ENCODE peak calls at places on chromosomes 6 and 20, in six cellular contexts. W is GM23338, B is H9, Z is PC-3, P is A549, M is PC-9. A is an unnamed sample.

GRCh38 chr6:144176043-144176442 is 25.7 kb downstream of the STX11 start:
- DNase-seq in W (no peak), B (no peak), Z (no peak), P (no peak), M (no peak), A (no peak)

GRCh38 chr6:11598687-11599086 is 61.1 kb downstream of the TMEM170B start:
- DNase-seq in W (no peak), B (no peak), Z (no peak), P (peak; percentile 14), M (peak; percentile 66), A (no peak)

GRCh38 chr6:2412731-2413130 is 167.3 kb upstream of the GMDS start:
- DNase-seq in W (no peak), B (no peak), Z (peak; percentile 52), P (no peak), M (no peak), A (peak; percentile 79)

GRCh38 chr6:139996253-139996834 is 621.9 kb upstream of the CITED2 start:
- DNase-seq in W (peak; percentile 62), B (peak; percentile 38), Z (no peak), P (no peak), M (no peak), A (no peak)

GRCh38 chr6:163455553-163455952 is 41.0 kb downstream of the QKI start:
- DNase-seq in W (no peak), B (no peak), Z (no peak), P (no peak), M (no peak), A (peak; percentile 72)

GRCh38 chr6:78908621-78909020 is 41.3 kb downstream of the IRAK1BP1 start:
- DNase-seq in W (no peak), B (no peak), Z (no peak), P (no peak), M (no peak), A (no peak)

GRCh38 chr6:157380458-157380778 is 572 bp upstream of the ZDHHC14 start:
- DNase-seq in W (peak; percentile 57), B (peak; percentile 45), Z (no peak), P (no peak), M (no peak), A (no peak)

GRCh38 chr6:136757150-136757549 is 35.1 kb downstream of the MAP3K5 start:
- DNase-seq in W (no peak), B (no peak), Z (no peak), P (no peak), M (no peak), A (no peak)

GRCh38 chr6:119454694-119455093 is 105.1 kb upstream of the MAN1A1 start:
- DNase-seq in W (no peak), B (no peak), Z (no peak), P (no peak), M (no peak), A (peak; percentile 36)

GRCh38 chr6:156827382-156827781 is 50.2 kb downstream of the ARID1B start:
- DNase-seq in W (no peak), B (no peak), Z (no peak), P (no peak), M (no peak), A (no peak)

GRCh38 chr6:73710470-73710869 is 14.5 kb downstream of the CD109 start:
- DNase-seq in W (no peak), B (no peak), Z (peak; percentile 94), P (no peak), M (peak; percentile 86), A (peak; percentile 78)

GRCh38 chr6:33627876-33628275 is 6.8 kb downstream of the ITPR3 start:
- DNase-seq in W (no peak), B (no peak), Z (no peak), P (no peak), M (no peak), A (no peak)

GRCh38 chr6:107811591-107812218 is 12.4 kb downstream of the SCML4 start:
- DNase-seq in W (no peak), B (no peak), Z (peak; percentile 5), P (peak; percentile 8), M (no peak), A (peak; percentile 8)

GRCh38 chr6:157982297-157982579 is 575 bp downstream of the SYNJ2 start:
- DNase-seq in W (peak; percentile 86), B (peak; percentile 82), Z (no peak), P (peak; percentile 30), M (no peak), A (no peak)

GRCh38 chr6:159464827-159465226 is 228.2 kb downstream of the SOD2 start:
- DNase-seq in W (no peak), B (no peak), Z (no peak), P (no peak), M (no peak), A (no peak)

GRCh38 chr6:130587778-130588520 is 222.1 kb downstream of the TMEM200A start:
- DNase-seq in W (no peak), B (no peak), Z (peak; percentile 73), P (no peak), M (no peak), A (peak; percentile 91)

GRCh38 chr20:21102691-21103311 is 3.4 kb downstream of the LINC00237 start:
- DNase-seq in W (peak; percentile 81), B (peak; percentile 76), Z (no peak), P (no peak), M (no peak), A (no peak)

GRCh38 chr6:145483191-145483996 is 251.9 kb downstream of the EPM2A start:
- DNase-seq in W (peak; percentile 17), B (no peak), Z (peak; percentile 87), P (peak; percentile 3), M (no peak), A (peak; percentile 70)

GRCh38 chr6:170182093-170182780 is 108.6 kb downstream of the DLL1 start:
- DNase-seq in W (no peak), B (no peak), Z (no peak), P (no peak), M (no peak), A (no peak)

GRCh38 chr6:21847712-21848111 is 254.2 kb downstream of the SOX4 start:
- DNase-seq in W (no peak), B (no peak), Z (no peak), P (no peak), M (no peak), A (no peak)

GRCh38 chr6:25027221-25027916 is 91.6 kb upstream of the RIPOR2 start:
- DNase-seq in W (peak; percentile 69), B (peak; percentile 69), Z (no peak), P (no peak), M (peak; percentile 51), A (no peak)

GRCh38 chr6:142740449-142740848 is 204.5 kb downstream of the HIVEP2 start:
- DNase-seq in W (no peak), B (no peak), Z (no peak), P (no peak), M (no peak), A (peak; percentile 37)

GRCh38 chr20:31821427-31821826 is 2.3 kb downstream of the MYLK2 start:
- DNase-seq in W (no peak), B (no peak), Z (no peak), P (no peak), M (no peak), A (no peak)

GRCh38 chr20:31824125-31824485 is 4.9 kb downstream of the MYLK2 start:
- DNase-seq in W (no peak), B (no peak), Z (no peak), P (no peak), M (no peak), A (no peak)

GRCh38 chr20:31823360-31824124 is 4.4 kb downstream of the MYLK2 start:
- DNase-seq in W (no peak), B (no peak), Z (no peak), P (no peak), M (no peak), A (no peak)

GRCh38 chr20:31824554-31825313 is 5.6 kb downstream of the MYLK2 start:
- DNase-seq in W (no peak), B (no peak), Z (no peak), P (no peak), M (no peak), A (no peak)

DNA sequence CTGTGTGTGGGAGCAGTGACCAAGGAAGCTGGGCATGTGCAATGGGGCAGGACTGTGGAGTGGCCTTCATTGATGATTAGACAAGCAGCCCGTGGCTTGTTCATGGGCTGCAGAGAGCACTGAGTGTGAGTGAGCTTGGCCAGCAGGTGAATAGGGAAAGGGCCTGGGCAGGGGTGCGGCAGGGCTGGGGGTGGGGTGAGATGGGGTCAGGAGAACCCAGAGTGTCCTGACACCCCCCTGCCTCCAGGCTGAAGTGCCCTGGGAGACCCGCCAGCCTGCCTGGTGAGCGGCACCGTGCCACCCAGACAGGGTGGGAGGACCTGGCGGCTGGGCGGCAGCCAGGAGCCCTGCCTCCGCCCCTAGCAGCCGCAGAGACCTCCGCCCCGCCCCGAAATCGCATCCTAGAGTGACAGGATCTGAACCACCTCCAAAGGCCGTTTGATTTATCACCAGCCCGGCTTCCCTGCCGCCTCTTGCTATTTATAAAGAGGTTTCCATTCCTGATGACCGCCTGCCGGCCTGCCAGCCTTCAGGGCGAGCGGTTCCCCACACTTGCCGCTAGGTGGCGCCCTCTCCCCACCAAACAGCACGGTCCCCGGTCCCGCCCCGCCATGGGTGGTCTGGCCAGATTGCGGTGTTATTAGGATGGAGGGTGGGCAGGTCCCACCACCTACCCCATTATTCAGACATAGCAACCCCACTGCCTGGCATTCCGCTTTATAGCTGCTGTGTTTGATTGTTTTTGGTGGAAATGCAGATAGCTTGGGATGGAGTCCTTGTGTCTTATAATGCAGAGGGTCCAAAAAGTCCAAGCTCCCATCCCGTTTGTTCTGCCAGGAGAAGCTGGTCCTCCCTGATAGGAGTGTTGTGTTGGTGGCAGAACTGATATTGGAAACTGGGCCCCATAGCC is 3.5 kb downstream of the MYLK2 start:
- DNase-seq in W (peak; percentile 98), B (peak; percentile 85), Z (peak; percentile 58), P (peak; percentile 79), M (peak; percentile 76), A (peak; percentile 49)
- H3K4me2 ChIP-seq in W (peak overlapping the region; percentile 43), B (no peak overlapping the region), Z (peak overlapping the region; percentile 69), P (peak overlapping the region; percentile 73), M (peak overlapping the region; percentile 47), A (peak overlapping the region; percentile 72)

DNA sequence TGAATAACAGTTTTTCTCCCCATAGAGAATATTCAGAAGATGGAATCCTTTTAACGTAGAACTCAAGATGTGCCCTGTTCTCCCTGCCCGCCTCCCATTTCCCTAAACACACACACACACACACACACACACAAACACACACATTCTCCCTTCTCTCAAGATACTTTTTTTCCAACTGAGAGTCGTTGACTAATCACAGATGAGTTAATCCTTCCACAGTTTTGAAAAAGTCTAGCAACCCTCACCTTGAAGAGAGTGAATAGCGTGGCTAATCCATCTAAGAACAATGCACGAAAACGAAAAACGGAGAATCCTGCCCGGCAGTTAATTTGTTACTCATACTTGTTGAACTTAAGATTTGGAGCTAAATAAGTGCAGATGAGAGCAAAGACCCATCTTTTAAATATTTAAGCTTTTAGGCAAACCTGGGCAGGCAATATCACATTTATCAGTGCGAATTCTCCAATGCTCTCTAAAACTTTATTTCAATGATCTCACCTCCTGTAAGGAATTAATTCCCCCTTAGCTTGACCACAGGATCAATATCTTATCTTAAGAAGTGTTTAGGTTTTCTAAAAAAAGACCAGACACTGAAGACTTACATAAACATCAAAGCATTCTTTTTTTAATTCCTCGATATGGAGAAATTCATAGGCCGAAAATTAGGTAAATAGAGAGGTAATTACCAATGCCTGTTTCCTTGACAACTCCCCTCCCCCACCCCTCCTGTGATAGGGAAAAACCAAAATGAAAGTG is 1.1 kb downstream of the AGPAT4 start:
- DNase-seq in W (peak; percentile 86), B (peak; percentile 46), Z (no peak), P (no peak), M (no peak), A (peak; percentile 81)
- H3K4me2 ChIP-seq in W (peak overlapping the region; percentile 77), B (peak overlapping the region; percentile 77), Z (peak overlapping the region; percentile 92), P (peak overlapping the region; percentile 78), M (no peak overlapping the region), A (peak overlapping the region; percentile 93)

GRCh38 chr6:54921891-54922290 is 75.3 kb downstream of the FAM83B start:
- DNase-seq in W (no peak), B (no peak), Z (no peak), P (no peak), M (no peak), A (no peak)
- H3K4me2 ChIP-seq in W (no peak overlapping the region), B (no peak overlapping the region), Z (no peak overlapping the region), P (no peak overlapping the region), M (no peak overlapping the region), A (no peak overlapping the region)

GRCh38 chr6:52510213-52510562 is 66.7 kb downstream of the TRAM2 start:
- DNase-seq in W (no peak), B (no peak), Z (no peak), P (no peak), M (no peak), A (no peak)
- H3K4me2 ChIP-seq in W (peak overlapping the region; percentile 55), B (no peak overlapping the region), Z (no peak overlapping the region), P (no peak overlapping the region), M (no peak overlapping the region), A (peak overlapping the region; percentile 26)

A was measured in astrocyte.